ENCODE peak calls at places on chromosomes 13 and 19, in five cellular contexts. D is GM23338; Q is ascending aorta; I is CD4-positive, alpha-beta memory T cell; U is BE2C. J is an unnamed sample.

GRCh38 chr19:52322429-52322828 is 13.6 kb upstream of the ZNF610 start:
- DNase-seq in Q (no peak), I (no peak), D (no peak), U (no peak), J (no peak)

GRCh38 chr13:109700176-109700575 is 86.2 kb downstream of the IRS2 start:
- DNase-seq in D (no peak), U (peak; percentile 94), Q (no peak), I (no peak), J (peak; percentile 78)

GRCh38 chr19:10553943-10554381 is 10.3 kb downstream of the ATG4D start:
- DNase-seq in D (no peak), Q (no peak), U (no peak), I (peak; percentile 63), J (no peak)

GRCh38 chr13:79361299-79361698 is 44.8 kb downstream of the RBM26 start:
- DNase-seq in U (no peak), D (no peak), I (no peak), Q (no peak), J (no peak)

GRCh38 chr13:98957731-98958442 is 20.0 kb downstream of the DOCK9 start:
- DNase-seq in U (no peak), D (no peak), I (no peak), Q (no peak), J (no peak)

GRCh38 chr19:4508698-4509097 is 9.6 kb downstream of the PLIN4 start:
- DNase-seq in U (peak; percentile 55), I (no peak), D (no peak), Q (no peak), J (peak; percentile 31)

GRCh38 chr19:33241530-33242101 is 16.0 kb upstream of the SLC7A10 start:
- DNase-seq in Q (no peak), U (no peak), I (no peak), D (peak; percentile 55), J (peak; percentile 60)

GRCh38 chr19:5397804-5398692 is 57.2 kb upstream of the ZNRF4 start:
- DNase-seq in I (no peak), D (peak; percentile 94), Q (no peak), U (peak; percentile 45), J (no peak)

GRCh38 chr13:28177877-28178276 is 39.5 kb downstream of the PAN3 start:
- DNase-seq in U (no peak), I (no peak), D (no peak), Q (no peak), J (no peak)

GRCh38 chr19:41409288-41409687 is 11.7 kb downstream of the BCKDHA start:
- DNase-seq in D (no peak), U (no peak), Q (no peak), I (no peak), J (no peak)

GRCh38 chr13:107512551-107512950 is 702.8 kb downstream of the LIG4 start:
- DNase-seq in U (no peak), I (no peak), D (peak; percentile 55), Q (no peak), J (no peak)

GRCh38 chr19:282501-282900 is 8.7 kb downstream of the PLPP2 start:
- DNase-seq in Q (no peak), D (no peak), I (no peak), U (no peak), J (peak; percentile 9)

GRCh38 chr13:50129065-50129922 is 114.0 kb downstream of the KCNRG start:
- DNase-seq in D (peak; percentile 58), I (peak; percentile 53), U (no peak), Q (no peak), J (peak; percentile 65)

GRCh38 chr13:28584873-28585317 is 74.0 kb upstream of the POMP start:
- DNase-seq in Q (no peak), I (no peak), U (no peak), D (no peak), J (no peak)

GRCh38 chr19:56079609-56080008 is 41.5 kb downstream of the ZNF787 start:
- DNase-seq in I (no peak), D (no peak), U (no peak), Q (no peak), J (no peak)

GRCh38 chr13:29713841-29714240 is 118.4 kb upstream of the SLC7A1 start:
- DNase-seq in Q (no peak), D (peak; percentile 57), I (no peak), U (no peak), J (no peak)

GRCh38 chr13:69856331-69856730 is 251.3 kb upstream of the ATXN8OS start:
- DNase-seq in D (peak; percentile 83), Q (no peak), U (no peak), I (no peak), J (no peak)

GRCh38 chr19:40348961-40349507 is 539 bp downstream of the PLD3 start:
- DNase-seq in D (peak; percentile 34), I (no peak), U (no peak), Q (no peak), J (no peak)

GRCh38 chr13:100789481-100789880 is 114.9 kb upstream of the TMTC4 start:
- DNase-seq in D (no peak), Q (no peak), I (no peak), U (no peak), J (no peak)

DNA sequence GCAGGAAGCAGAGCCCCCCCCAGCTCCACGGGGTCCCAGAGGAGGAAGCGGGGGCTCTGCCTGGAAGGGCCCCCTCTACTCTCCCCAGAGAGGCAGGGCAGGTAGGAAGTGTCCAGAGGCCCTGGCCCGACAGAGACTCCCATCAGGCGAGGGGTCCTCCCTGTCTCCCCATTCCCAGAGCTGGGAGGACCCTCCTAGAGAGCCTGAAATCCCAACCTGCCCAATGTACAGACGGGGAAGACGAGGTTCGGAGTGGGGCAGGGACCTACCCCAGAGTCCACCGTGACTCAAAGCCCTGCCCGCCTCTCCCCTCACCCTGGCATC is 1.1 kb downstream of the TLE2 start:
- DNase-seq in D (no peak), U (no peak), I (no peak), Q (no peak), J (no peak)
- H3K4me3 ChIP-seq in D (peak overlapping the region; percentile 76), U (no peak overlapping the region), I (no peak overlapping the region), Q (peak overlapping the region; percentile 71), J (peak overlapping the region; percentile 73)

GRCh38 chr13:111215081-111216047 is 100.3 kb downstream of the ARHGEF7 start:
- DNase-seq in D (peak; percentile 64), I (no peak), Q (peak; percentile 51), U (no peak), J (peak; percentile 70)

GRCh38 chr13:111212517-111212873 is 97.4 kb downstream of the ARHGEF7 start:
- DNase-seq in Q (no peak), U (no peak), D (no peak), I (no peak), J (no peak)

GRCh38 chr13:111211789-111212516 is 96.8 kb downstream of the ARHGEF7 start:
- DNase-seq in U (no peak), I (no peak), D (peak; percentile 67), Q (peak; percentile 63), J (no peak)

GRCh38 chr13:111216166-111216960 is 101.3 kb downstream of the ARHGEF7 start:
- DNase-seq in D (peak; percentile 64), U (peak; percentile 60), I (peak; percentile 14), Q (peak; percentile 69), J (peak; percentile 72)

GRCh38 chr13:111213964-111214726 is 99.0 kb downstream of the ARHGEF7 start:
- DNase-seq in I (no peak), D (peak; percentile 41), Q (peak; percentile 62), U (no peak), J (no peak)
- H3K4me1 ChIP-seq in I (no peaks in the 10 kb centered on the region), D (peaks cover 81% of the 10 kb centered on the region), Q (peaks cover 12% of the 10 kb centered on the region), U (peaks cover 3% of the 10 kb centered on the region), J (peaks cover 97% of the 10 kb centered on the region)

DNA sequence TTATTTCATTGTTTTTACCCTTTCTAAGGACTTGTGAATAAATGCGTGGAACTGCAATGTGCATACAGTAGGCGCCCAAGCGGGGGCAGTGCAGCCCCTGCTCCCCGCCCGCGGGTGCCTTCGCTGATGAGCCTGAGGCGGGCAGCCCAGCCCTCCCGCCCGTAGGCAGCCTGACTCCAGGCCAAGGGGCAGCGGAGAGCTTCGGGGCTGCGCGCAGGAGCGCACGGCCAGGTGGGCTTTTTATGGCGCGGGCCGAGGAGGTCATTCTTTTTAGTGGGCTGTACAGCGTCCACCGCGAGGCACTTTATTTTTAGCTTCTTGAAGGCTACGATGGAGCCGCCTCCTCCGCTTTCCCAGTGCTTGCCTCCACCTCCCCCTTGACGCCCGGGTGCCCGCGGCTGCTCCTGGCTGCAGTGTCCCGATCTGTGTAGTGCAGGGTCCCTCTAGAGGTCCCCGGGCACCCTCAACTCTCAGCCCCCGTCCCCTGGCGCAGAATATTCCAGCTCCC is 60.5 kb downstream of the CCNE1 start:
- DNase-seq in D (peak; percentile 65), Q (no peak), U (no peak), I (no peak), J (no peak)
- H3K4me3 ChIP-seq in D (peak overlapping the region; percentile 76), Q (no peak overlapping the region), U (no peak overlapping the region), I (no peak overlapping the region), J (peak overlapping the region; percentile 48)

DNA sequence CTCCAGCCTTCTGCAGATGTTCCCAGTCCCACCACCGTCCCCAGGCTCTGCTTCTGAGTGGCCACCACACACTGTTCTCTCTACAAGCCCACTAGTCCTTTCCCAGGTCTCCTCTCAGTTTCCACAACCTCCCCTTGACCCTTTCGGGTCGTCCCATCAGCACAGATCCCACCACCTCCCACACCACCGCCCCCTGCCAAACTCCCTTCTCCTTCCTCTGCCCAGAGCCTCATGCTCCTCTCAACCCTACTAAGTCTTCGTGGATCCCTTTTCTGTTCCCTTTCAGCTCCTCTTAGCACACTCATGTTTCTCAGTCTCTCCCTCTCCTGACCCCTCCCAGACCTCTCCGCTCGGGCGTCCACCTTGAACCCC is 1.9 kb downstream of the NAPA start:
- DNase-seq in D (no peak), U (no peak), I (no peak), Q (no peak), J (no peak)
- H3K4me1 ChIP-seq in D (peaks cover 9% of the 10 kb centered on the region), U (peaks cover 4% of the 10 kb centered on the region), I (peaks cover 65% of the 10 kb centered on the region), Q (peaks cover 26% of the 10 kb centered on the region), J (peaks cover 57% of the 10 kb centered on the region)

GRCh38 chr19:8459095-8459494 is 14.3 kb downstream of the HNRNPM start:
- DNase-seq in U (no peak), I (no peak), Q (no peak), D (no peak), J (no peak)

GRCh38 chr19:8459520-8460260 is 14.9 kb downstream of the HNRNPM start:
- DNase-seq in D (no peak), I (no peak), Q (no peak), U (no peak), J (no peak)

GRCh38 chr19:8461891-8462290 is 17.1 kb downstream of the HNRNPM start:
- DNase-seq in Q (no peak), I (no peak), U (no peak), D (no peak), J (no peak)

GRCh38 chr19:8461376-8461775 is 16.6 kb downstream of the HNRNPM start:
- DNase-seq in I (no peak), Q (no peak), D (no peak), U (no peak), J (no peak)

GRCh38 chr19:8460516-8461298 is 15.9 kb downstream of the HNRNPM start:
- DNase-seq in D (no peak), Q (no peak), I (no peak), U (no peak), J (no peak)
- H3K4me3 ChIP-seq in D (no peak overlapping the region), Q (no peak overlapping the region), I (no peak overlapping the region), U (no peak overlapping the region), J (peak overlapping the region; percentile 32)

DNA sequence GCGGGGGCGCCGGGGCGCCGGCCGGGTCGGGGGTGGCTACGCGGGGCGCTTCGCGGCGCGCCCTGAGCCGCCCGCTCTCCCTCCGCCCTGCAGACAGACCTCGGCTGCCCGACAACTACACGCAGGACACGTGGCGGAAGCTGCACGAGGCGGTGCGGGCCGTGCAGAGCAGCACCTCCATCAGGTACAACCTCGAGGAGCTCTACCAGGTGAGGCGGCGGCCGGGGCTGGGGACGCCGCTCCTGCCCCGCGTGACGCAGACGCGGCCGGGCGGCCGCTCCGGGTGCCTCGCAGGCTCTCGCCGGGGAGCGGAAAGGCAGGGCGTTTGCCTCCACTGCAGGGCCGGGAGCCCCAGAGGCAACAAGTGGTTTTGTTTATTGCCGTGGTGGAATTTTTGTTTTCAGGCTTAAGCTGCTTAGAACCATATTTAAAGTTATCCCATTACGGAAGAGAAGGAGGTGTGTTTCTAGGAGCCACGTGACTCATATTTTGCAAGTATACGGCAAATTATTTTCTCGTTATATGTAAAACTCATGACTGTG is 538 bp downstream of the CUL4A start:
- DNase-seq in I (peak; percentile 86), Q (peak; percentile 73), D (peak; percentile 72), U (peak; percentile 62), J (peak; percentile 59)
- H3K4me1 ChIP-seq in I (peaks cover 78% of the 10 kb centered on the region), Q (peaks cover 3% of the 10 kb centered on the region), D (peaks cover 36% of the 10 kb centered on the region), U (peaks cover 4% of the 10 kb centered on the region), J (peaks cover 73% of the 10 kb centered on the region)